ENCODE peak calls at places on chromosomes 16 and 17, in six cellular contexts. One of them, this sample, is unnamed.

GRCh38 chr17:20925091-20925490 is 117.7 kb downstream of the USP22 start:
- DNase-seq in Calu3: no peak
- DNase-seq in transverse colon: no peak
- DNase-seq in WTC11: no peak
- DNase-seq in SJSA1: no peak
- DNase-seq in lung: no peak
- DNase-seq in this sample: no peak

GRCh38 chr16:82834156-82834758 is 207.5 kb downstream of the CDH13 start:
- DNase-seq in Calu3: no peak
- DNase-seq in transverse colon: no peak
- DNase-seq in SJSA1: no peak
- DNase-seq in lung: no peak
- DNase-seq in WTC11: no peak
- DNase-seq in this sample: no peak

GRCh38 chr17:73436966-73437365 is 125.2 kb upstream of the CDC42EP4 start:
- DNase-seq in lung: no peak
- DNase-seq in SJSA1: no peak
- DNase-seq in transverse colon: no peak
- DNase-seq in WTC11: no peak
- DNase-seq in Calu3: no peak
- DNase-seq in this sample: no peak

GRCh38 chr16:27571433-27572306 is 21.7 kb downstream of the KATNIP start:
- DNase-seq in WTC11: no peak
- DNase-seq in lung: no peak
- DNase-seq in Calu3: no peak
- DNase-seq in SJSA1: no peak
- DNase-seq in transverse colon: no peak
- DNase-seq in this sample: no peak

GRCh38 chr17:15261063-15261817 is 3.9 kb downstream of the PMP22 start:
- DNase-seq in SJSA1: peak
- DNase-seq in Calu3: peak
- DNase-seq in lung: no peak
- DNase-seq in WTC11: peak
- DNase-seq in transverse colon: peak
- DNase-seq in this sample: no peak

GRCh38 chr17:8629371-8630226 is 926 bp downstream of the MYH10 start:
- DNase-seq in Calu3: peak
- DNase-seq in transverse colon: peak
- DNase-seq in WTC11: peak
- DNase-seq in lung: no peak
- DNase-seq in SJSA1: no peak
- DNase-seq in this sample: no peak

GRCh38 chr16:70473446-70474319 is 19.3 kb downstream of the FCSK start:
- DNase-seq in Calu3: no peak
- DNase-seq in transverse colon: no peak
- DNase-seq in WTC11: no peak
- DNase-seq in SJSA1: no peak
- DNase-seq in lung: no peak
- DNase-seq in this sample: no peak

GRCh38 chr16:23025692-23026305 is 123.5 kb downstream of the USP31 start:
- DNase-seq in WTC11: no peak
- DNase-seq in lung: no peak
- DNase-seq in Calu3: no peak
- DNase-seq in transverse colon: no peak
- DNase-seq in SJSA1: no peak
- DNase-seq in this sample: no peak

GRCh38 chr16:87724490-87725291 is 41.1 kb downstream of the KLHDC4 start:
- DNase-seq in Calu3: no peak
- DNase-seq in WTC11: no peak
- DNase-seq in SJSA1: no peak
- DNase-seq in lung: no peak
- DNase-seq in transverse colon: peak
- DNase-seq in this sample: peak

GRCh38 chr17:50630524-50631194 is 4.0 kb upstream of the ABCC3 start:
- DNase-seq in lung: peak
- DNase-seq in WTC11: peak
- DNase-seq in Calu3: peak
- DNase-seq in transverse colon: peak
- DNase-seq in SJSA1: no peak
- DNase-seq in this sample: peak

GRCh38 chr17:40070895-40071719 is 8.3 kb downstream of the THRA start:
- DNase-seq in Calu3: peak
- DNase-seq in transverse colon: peak
- DNase-seq in lung: peak
- DNase-seq in SJSA1: peak
- DNase-seq in WTC11: no peak
- DNase-seq in this sample: peak

GRCh38 chr17:35879748-35880654 is at the start of gene CCL5:
- DNase-seq in Calu3: no peak
- DNase-seq in WTC11: no peak
- DNase-seq in SJSA1: no peak
- DNase-seq in transverse colon: peak
- DNase-seq in lung: no peak
- DNase-seq in this sample: no peak

GRCh38 chr16:78184554-78185183 is 85.2 kb downstream of the WWOX start:
- DNase-seq in Calu3: no peak
- DNase-seq in transverse colon: no peak
- DNase-seq in WTC11: no peak
- DNase-seq in lung: no peak
- DNase-seq in SJSA1: no peak
- DNase-seq in this sample: peak

GRCh38 chr17:59572301-59572924 is 7.0 kb downstream of the DHX40 start:
- DNase-seq in WTC11: no peak
- DNase-seq in Calu3: no peak
- DNase-seq in transverse colon: no peak
- DNase-seq in SJSA1: no peak
- DNase-seq in lung: no peak
- DNase-seq in this sample: no peak

GRCh38 chr16:10547708-10548107 is 32.7 kb downstream of the EMP2 start:
- DNase-seq in lung: no peak
- DNase-seq in WTC11: no peak
- DNase-seq in transverse colon: peak
- DNase-seq in SJSA1: no peak
- DNase-seq in Calu3: no peak
- DNase-seq in this sample: no peak

GRCh38 chr16:89190150-89190958 is 10.0 kb downstream of the SLC22A31 start:
- DNase-seq in SJSA1: no peak
- DNase-seq in WTC11: no peak
- DNase-seq in lung: no peak
- DNase-seq in Calu3: no peak
- DNase-seq in transverse colon: no peak
- DNase-seq in this sample: no peak

GRCh38 chr16:69064164-69064563 is 41.3 kb upstream of the HAS3 start:
- DNase-seq in transverse colon: no peak
- DNase-seq in SJSA1: no peak
- DNase-seq in Calu3: no peak
- DNase-seq in lung: no peak
- DNase-seq in WTC11: no peak
- DNase-seq in this sample: no peak

GRCh38 chr17:45451131-45451530 is 18.5 kb upstream of the ARHGAP27 start:
- DNase-seq in WTC11: peak
- DNase-seq in lung: no peak
- DNase-seq in Calu3: no peak
- DNase-seq in transverse colon: no peak
- DNase-seq in SJSA1: no peak
- DNase-seq in this sample: no peak

GRCh38 chr16:11391576-11391975 is 46.3 kb downstream of the RMI2 start:
- DNase-seq in SJSA1: no peak
- DNase-seq in WTC11: peak
- DNase-seq in Calu3: peak
- DNase-seq in transverse colon: peak
- DNase-seq in lung: peak
- DNase-seq in this sample: peak

GRCh38 chr16:72938426-72939164 is 109.3 kb downstream of the ZFHX3 start:
- DNase-seq in Calu3: no peak
- DNase-seq in transverse colon: peak
- DNase-seq in SJSA1: no peak
- DNase-seq in lung: peak
- DNase-seq in WTC11: no peak
- DNase-seq in this sample: no peak

GRCh38 chr17:64661981-64662773 is at the start of gene SMURF2:
- DNase-seq in transverse colon: peak
- DNase-seq in Calu3: peak
- DNase-seq in lung: peak
- DNase-seq in SJSA1: peak
- DNase-seq in WTC11: peak
- DNase-seq in this sample: peak

GRCh38 chr17:59807892-59808509 is 84.7 kb downstream of the TUBD1 start:
- DNase-seq in WTC11: no peak
- DNase-seq in lung: no peak
- DNase-seq in SJSA1: no peak
- DNase-seq in Calu3: no peak
- DNase-seq in transverse colon: no peak
- DNase-seq in this sample: no peak

GRCh38 chr17:35709874-35710273 is 21.6 kb upstream of the RASL10B start:
- DNase-seq in WTC11: no peak
- DNase-seq in Calu3: no peak
- DNase-seq in transverse colon: no peak
- DNase-seq in SJSA1: no peak
- DNase-seq in lung: no peak
- DNase-seq in this sample: peak

GRCh38 chr17:76023900-76024237 is 3.2 kb downstream of the EVPL start:
- DNase-seq in SJSA1: no peak
- DNase-seq in WTC11: no peak
- DNase-seq in lung: no peak
- DNase-seq in transverse colon: no peak
- DNase-seq in Calu3: no peak
- DNase-seq in this sample: no peak

GRCh38 chr17:18323007-18323406 is 7.9 kb downstream of the SMCR8 start:
- DNase-seq in WTC11: no peak
- DNase-seq in Calu3: no peak
- DNase-seq in lung: no peak
- DNase-seq in SJSA1: no peak
- DNase-seq in transverse colon: no peak
- DNase-seq in this sample: no peak

GRCh38 chr17:79841369-79842135 is 2.3 kb upstream of the CBX4 start:
- DNase-seq in WTC11: peak
- DNase-seq in Calu3: no peak
- DNase-seq in SJSA1: no peak
- DNase-seq in transverse colon: no peak
- DNase-seq in lung: no peak
- DNase-seq in this sample: no peak

GRCh38 chr16:22670551-22670970 is 143.4 kb upstream of the HS3ST2 start:
- DNase-seq in Calu3: peak
- DNase-seq in lung: no peak
- DNase-seq in WTC11: peak
- DNase-seq in SJSA1: no peak
- DNase-seq in transverse colon: no peak
- DNase-seq in this sample: no peak

This sample was measured in DMS153.